ENCODE peak calls at places on chromosomes 7 and 10, in five cellular contexts. N is T-helper 2 cell; I is small intestine; R is Right ventricle myocardium inferior; G is stimulated activated CD8-positive, alpha-beta memory T cell treated with anti-CD3 and anti-CD28 coated beads, Interleukin-2, amount 100 ng/mL, for 1 hour. M is an unnamed sample.

GRCh38 chr7:132081686-132082085 is 494.6 kb downstream of the PLXNA4 start:
- DNase-seq in N (no peak), I (no peak), R (no peak), G (no peak), M (no peak)

GRCh38 chr7:150856303-150857275 is 4.3 kb downstream of the AOC1 start:
- DNase-seq in N (no peak), I (no peak), R (no peak), G (no peak), M (no peak)

GRCh38 chr7:117019287-117019686 is 66.0 kb downstream of the ST7 start:
- DNase-seq in N (no peak), I (no peak), R (no peak), G (no peak), M (no peak)

GRCh38 chr7:100373261-100373831 is at the start of gene PILRA:
- DNase-seq in N (no peak), I (no peak), R (peak; percentile 78), G (no peak), M (peak; percentile 64)

GRCh38 chr7:35657125-35657524 is 37.8 kb downstream of the HERPUD2 start:
- DNase-seq in N (no peak), I (no peak), R (no peak), G (no peak), M (no peak)

GRCh38 chr7:33558961-33559710 is 346.2 kb upstream of the BMPER start:
- DNase-seq in N (no peak), I (no peak), R (no peak), G (no peak), M (no peak)

GRCh38 chr7:36904802-36905201 is 180.5 kb upstream of the AOAH start:
- DNase-seq in N (no peak), I (no peak), R (no peak), G (no peak), M (no peak)

GRCh38 chr7:66629222-66629658 is 559 bp downstream of the KCTD7 start:
- DNase-seq in N (no peak), I (no peak), R (peak; percentile 69), G (no peak), M (peak; percentile 44)

GRCh38 chr7:5397657-5398237 is 25.9 kb downstream of the TNRC18 start:
- DNase-seq in N (no peak), I (no peak), R (peak; percentile 37), G (no peak), M (no peak)

GRCh38 chr10:93150289-93150688 is 76.6 kb downstream of the CYP26A1 start:
- DNase-seq in N (no peak), I (no peak), R (no peak), G (no peak), M (no peak)